ENCODE peak calls at places on chromosomes 12 and 14, in five cellular contexts. Y is CD4-positive, alpha-beta T cell; R is lower leg skin; X is IMR-90; A is neural crest cell. P is an unnamed sample.

GRCh38 chr14:33475623-33476022 is 475.3 kb downstream of the EGLN3 start:
- DNase-seq in Y (no peak), X (no peak), A (peak), R (no peak), P (no peak)

GRCh38 chr12:99131761-99132199 is 486.7 kb downstream of the APAF1 start:
- DNase-seq in R (no peak), X (no peak), A (peak), Y (no peak), P (no peak)

GRCh38 chr12:3442397-3442796 is 48.6 kb upstream of the PRMT8 start:
- DNase-seq in X (no peak), Y (no peak), A (no peak), R (no peak), P (no peak)

GRCh38 chr14:52025952-52026510 is 36.7 kb downstream of the RTRAF start:
- DNase-seq in X (peak), Y (no peak), R (no peak), A (no peak), P (no peak)

GRCh38 chr12:93122569-93123091 is 193.5 kb upstream of the EEA1 start:
- DNase-seq in Y (no peak), X (no peak), A (no peak), R (peak), P (no peak)

GRCh38 chr12:117680311-117680710 is 288.5 kb downstream of the KSR2 start:
- DNase-seq in Y (no peak), A (no peak), X (no peak), R (no peak), P (no peak)

GRCh38 chr12:109230193-109230592 is 78.9 kb downstream of the FOXN4 start:
- DNase-seq in A (no peak), R (no peak), Y (no peak), X (no peak), P (no peak)

GRCh38 chr14:94617366-94617941 is 5.3 kb downstream of the SERPINA3 start:
- DNase-seq in A (no peak), R (no peak), X (no peak), Y (no peak), P (no peak)

GRCh38 chr14:94322648-94323570 is at the start of gene SERPINA6:
- DNase-seq in X (peak), A (no peak), R (no peak), Y (no peak), P (peak)

DNA sequence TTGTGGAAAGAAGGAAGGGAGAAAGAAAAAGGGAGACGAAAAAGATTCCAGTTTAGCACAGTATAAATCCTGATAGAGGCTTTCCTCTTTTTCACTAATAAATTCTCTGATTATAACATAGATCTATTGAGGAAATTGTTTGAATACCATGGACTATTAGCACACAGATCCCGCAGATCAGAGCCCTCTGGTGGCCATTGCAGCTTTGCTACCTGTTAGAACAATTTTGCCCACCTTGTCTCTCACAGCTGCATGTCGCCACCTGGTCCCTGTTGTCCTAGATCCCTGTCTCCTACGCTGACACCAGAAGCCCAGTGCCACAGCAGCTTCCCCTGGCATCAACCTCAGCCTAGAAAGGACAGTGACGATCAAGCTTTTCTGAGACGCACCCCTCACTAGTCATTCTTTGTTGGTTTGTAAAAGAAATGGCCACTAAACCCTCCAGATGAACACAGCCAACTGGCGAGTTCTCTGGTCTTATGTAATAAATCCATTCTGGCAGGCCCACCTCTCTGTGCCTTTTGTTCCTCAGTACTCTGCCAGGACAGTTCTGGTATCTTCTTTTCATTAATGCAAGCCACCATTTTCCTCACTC is 9.9 kb downstream of the GPHB5 start:
- DNase-seq in A (no peak), Y (no peak), X (peak), R (no peak), P (no peak)
- TF ChIP-seq CTCF in A (peak), Y (peak), X (peak), R (no peak), P (peak)

GRCh38 chr14:104751539-104752337 is 1.2 kb upstream of the SIVA1 start:
- DNase-seq in R (no peak), Y (no peak), X (no peak), A (no peak), P (no peak)
- TF ChIP-seq CTCF in R (no peak), Y (no peak), X (no peak), A (no peak), P (no peak)

DNA sequence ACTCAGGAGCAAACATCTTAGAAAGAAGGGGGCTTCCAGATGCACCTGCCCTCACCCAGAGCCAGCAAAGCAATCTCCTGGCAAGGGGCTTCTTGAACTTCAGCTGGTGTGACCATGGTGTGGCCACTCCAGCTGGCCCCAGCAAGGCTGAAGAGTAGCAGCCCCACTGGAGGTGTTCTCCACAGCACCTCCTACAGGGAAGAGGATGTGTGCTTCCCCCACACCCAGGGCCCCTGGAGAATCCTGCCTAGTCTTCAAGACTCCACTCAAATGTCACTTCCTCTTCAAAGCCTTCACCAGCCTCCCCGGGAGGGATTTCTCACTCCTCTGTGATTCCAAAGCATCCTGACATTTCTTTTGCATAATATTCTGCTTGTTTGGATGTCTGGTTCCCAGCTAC is 8.5 kb downstream of the RAB15 start:
- DNase-seq in Y (no peak), R (no peak), X (no peak), A (no peak), P (no peak)
- TF ChIP-seq CTCF in Y (no peak), R (no peak), X (no peak), A (no peak), P (no peak)

DNA sequence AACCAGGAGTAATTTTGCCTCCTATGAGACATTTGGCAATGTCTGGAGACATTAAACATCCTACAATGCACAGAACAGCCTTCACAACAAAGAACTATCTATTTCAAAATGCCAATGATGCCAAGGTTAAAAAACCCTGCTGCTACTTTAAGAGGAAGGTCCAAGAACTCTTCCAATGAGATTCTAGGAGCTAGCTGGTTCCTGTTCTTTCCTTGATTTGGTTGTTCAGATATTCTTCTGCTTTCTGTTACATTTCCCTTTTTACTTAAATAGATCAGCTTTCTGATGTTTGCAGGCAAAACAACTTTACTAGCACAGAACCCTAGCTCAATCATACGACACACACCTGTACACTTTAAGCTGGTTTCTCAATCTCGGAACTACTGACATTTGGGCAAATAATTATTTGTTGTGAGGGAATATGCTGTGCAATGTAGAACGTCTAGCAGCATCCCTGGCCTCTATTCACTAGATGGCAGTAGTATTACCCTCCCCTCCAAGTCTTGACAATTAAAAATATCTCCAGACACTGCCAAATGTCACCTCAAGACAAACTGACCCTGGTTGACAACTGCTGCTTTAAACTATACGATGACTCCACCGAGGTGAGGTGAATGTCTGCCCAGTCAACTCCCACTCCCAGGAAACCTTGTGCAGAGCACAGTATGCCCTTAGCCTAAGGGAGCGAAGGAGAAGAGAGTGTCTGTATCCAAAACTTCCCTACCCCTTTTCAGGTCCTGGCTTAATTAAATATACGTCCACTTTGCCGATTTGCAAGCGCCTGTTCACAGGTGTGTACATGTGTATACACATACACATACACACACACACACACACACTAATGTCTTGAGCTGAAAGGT is 4.4 kb downstream of the BLTP3B start:
- DNase-seq in A (no peak), X (peak), Y (no peak), R (no peak), P (no peak)
- TF ChIP-seq CTCF in A (no peak), X (peak), Y (peak), R (no peak), P (peak)

DNA sequence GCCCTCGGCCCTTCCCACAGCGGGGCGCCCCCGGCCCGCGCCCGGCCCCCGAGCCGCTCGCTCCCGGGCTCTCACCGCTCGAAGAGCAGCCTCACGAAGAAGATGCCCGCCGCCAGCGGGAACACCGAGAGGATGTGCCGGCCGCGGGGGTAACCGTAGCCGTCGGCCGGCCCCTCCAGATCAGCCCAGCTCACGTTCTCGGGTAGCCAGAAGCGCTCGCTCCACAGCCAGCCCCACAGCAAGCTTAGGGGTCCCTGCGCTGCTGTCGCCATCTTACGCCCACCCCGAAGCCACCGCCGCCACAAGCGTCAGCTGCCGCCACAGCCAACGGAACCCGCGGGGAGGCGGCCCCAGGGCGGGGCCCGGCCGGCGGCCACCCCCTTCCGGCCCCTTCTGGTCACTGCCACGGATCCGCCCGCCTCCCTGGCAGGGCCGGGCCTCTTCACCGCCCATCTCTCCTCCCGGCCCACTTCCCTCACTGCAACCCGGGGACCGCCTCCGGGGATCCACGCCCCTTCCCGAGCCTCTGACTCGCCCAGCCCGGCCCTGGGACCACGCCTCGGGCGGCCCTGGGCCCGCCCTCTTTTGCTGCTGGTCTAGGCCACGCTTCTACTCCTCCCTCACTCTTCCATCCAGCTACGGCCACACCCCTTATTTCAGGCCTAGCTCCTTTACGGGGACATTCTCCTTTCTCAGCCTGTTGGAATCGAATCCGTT is at the start of gene CERS5:
- DNase-seq in Y (peak), R (peak), X (peak), A (peak), P (peak)
- TF ChIP-seq CTCF in Y (no peak), R (no peak), X (no peak), A (peak), P (peak)